ENCODE peak calls at places on chromosomes 3 and 15, in four cellular contexts. G is HCT116, T is HepG2, Y is K562. I is an unnamed sample.

GRCh38 chr3:83093222-83093572 is 1331.8 kb upstream of the GBE1 start:
- DNase-seq in T (no peak), Y (no peak), G (no peak), I (no peak)

GRCh38 chr15:45829336-45830153 is 194.7 kb downstream of the SQOR start:
- DNase-seq in G (no peak), Y (no peak), T (no peak), I (no peak)

GRCh38 chr3:120449701-120450216 is 1.0 kb downstream of the FSTL1 start:
- DNase-seq in G (no peak), Y (no peak), T (no peak), I (no peak)

GRCh38 chr3:66554178-66554577 is 53.4 kb upstream of the LRIG1 start:
- DNase-seq in T (no peak), Y (no peak), G (no peak), I (no peak)

GRCh38 chr15:78365931-78366330 is 25.8 kb downstream of the CRABP1 start:
- DNase-seq in G (no peak), T (no peak), Y (no peak), I (no peak)

GRCh38 chr3:32296251-32297204 is 58.0 kb downstream of the CMTM8 start:
- DNase-seq in Y (peak; percentile 85), T (peak; percentile 47), G (peak; percentile 52), I (peak; percentile 43)

GRCh38 chr3:159757341-159758060 is 231.1 kb upstream of the IL12A start:
- DNase-seq in G (no peak), Y (no peak), T (no peak), I (no peak)

GRCh38 chr15:32833323-32833944 is 115.6 kb downstream of the GREM1 start:
- DNase-seq in G (no peak), Y (no peak), T (no peak), I (no peak)

GRCh38 chr3:12508316-12508715 is 24.0 kb downstream of the TSEN2 start:
- DNase-seq in T (no peak), G (no peak), Y (no peak), I (no peak)

GRCh38 chr15:79028411-79028964 is 62.1 kb downstream of the RASGRF1 start:
- DNase-seq in Y (peak; percentile 73), T (peak; percentile 63), G (peak; percentile 52), I (peak; percentile 52)

GRCh38 chr3:94249491-94250079 is 186.7 kb downstream of the NSUN3 start:
- DNase-seq in T (peak; percentile 44), Y (peak; percentile 51), G (peak; percentile 35), I (peak; percentile 39)

GRCh38 chr3:5073374-5074085 is 48.6 kb upstream of the ARL8B start:
- DNase-seq in T (no peak), G (no peak), Y (no peak), I (no peak)

GRCh38 chr3:5071061-5071460 is 51.0 kb upstream of the ARL8B start:
- DNase-seq in T (no peak), G (no peak), Y (no peak), I (no peak)

GRCh38 chr3:5069627-5070026 is 52.5 kb upstream of the ARL8B start:
- DNase-seq in Y (no peak), T (no peak), G (no peak), I (no peak)

GRCh38 chr3:5068531-5068930 is 53.6 kb upstream of the ARL8B start:
- DNase-seq in G (no peak), Y (no peak), T (no peak), I (no peak)

GRCh38 chr3:5072100-5072816 is 49.8 kb upstream of the ARL8B start:
- DNase-seq in Y (no peak), T (no peak), G (no peak), I (no peak)
- TF ChIP-seq POLR2AphosphoS5 in Y (no peak), T (no peak), G (no peak), I (no peak)

GRCh38 chr3:128178782-128179473 is 25.6 kb downstream of the EEFSEC start:
- DNase-seq in G (no peak), T (peak; percentile 23), Y (no peak), I (no peak)
- TF ChIP-seq TCF7L2 in G (no peak), T (no peak), Y (no peak), I (no peak)

GRCh38 chr3:48215466-48215865 is 7.8 kb upstream of the CAMP start:
- DNase-seq in G (no peak), T (no peak), Y (no peak), I (no peak)
- TF ChIP-seq POLR2AphosphoS5 in G (no peak), T (no peak), Y (no peak), I (no peak)

GRCh38 chr15:101136381-101137268 is 115.2 kb downstream of the CHSY1 start:
- DNase-seq in T (no peak), G (no peak), Y (no peak), I (no peak)

GRCh38 chr15:101138913-101139880 is 112.7 kb downstream of the CHSY1 start:
- DNase-seq in Y (no peak), T (no peak), G (no peak), I (no peak)

GRCh38 chr15:101138086-101138660 is 113.7 kb downstream of the CHSY1 start:
- DNase-seq in G (no peak), Y (no peak), T (no peak), I (no peak)

GRCh38 chr15:101135532-101136166 is 116.2 kb downstream of the CHSY1 start:
- DNase-seq in T (no peak), Y (no peak), G (no peak), I (no peak)

GRCh38 chr15:101137312-101137940 is 114.4 kb downstream of the CHSY1 start:
- DNase-seq in G (no peak), T (no peak), Y (peak; percentile 41), I (no peak)
- TF ChIP-seq TCF7L2 in G (no peak), T (no peak), Y (no peak), I (no peak)

GRCh38 chr3:54324069-54324468 is 201.7 kb downstream of the CACNA2D3 start:
- DNase-seq in Y (no peak), T (no peak), G (no peak), I (no peak)

GRCh38 chr3:54326951-54327350 is 204.6 kb downstream of the CACNA2D3 start:
- DNase-seq in Y (no peak), G (no peak), T (no peak), I (no peak)

GRCh38 chr3:54321515-54321914 is 199.2 kb downstream of the CACNA2D3 start:
- DNase-seq in T (no peak), G (no peak), Y (no peak), I (no peak)

GRCh38 chr3:54320376-54320775 is 198.0 kb downstream of the CACNA2D3 start:
- DNase-seq in T (no peak), G (no peak), Y (no peak), I (no peak)

DNA sequence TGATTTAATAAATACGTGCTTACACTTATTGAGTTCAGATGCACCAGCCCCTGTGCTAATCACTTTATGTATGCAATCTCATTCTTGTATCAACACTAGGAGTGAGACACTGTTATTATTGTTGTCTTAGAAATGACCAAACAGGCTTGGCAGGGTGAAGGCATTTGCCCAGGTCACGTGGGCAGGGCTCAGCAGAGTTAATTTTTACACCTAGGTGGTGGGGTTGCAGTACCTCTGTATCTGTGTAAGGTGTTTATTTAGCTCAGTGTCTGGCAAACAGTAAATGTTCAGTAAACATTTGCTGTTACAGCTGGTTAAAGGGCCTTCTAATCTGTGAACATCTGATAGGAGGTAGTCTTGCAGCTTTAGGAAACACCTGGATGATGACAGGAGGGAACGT is 200.0 kb downstream of the CACNA2D3 start:
- DNase-seq in T (peak; percentile 10), G (no peak), Y (no peak), I (no peak)
- TF ChIP-seq POLR2AphosphoS5 in T (no peak), G (no peak), Y (no peak), I (no peak)

GRCh38 chr3:196604548-196604947 is 34.9 kb upstream of the NRROS start:
- DNase-seq in T (no peak), G (no peak), Y (no peak), I (no peak)
- TF ChIP-seq TCF7L2 in T (no peak), G (no peak), Y (no peak), I (no peak)

GRCh38 chr3:118713502-118714207 is 321.0 kb downstream of the IGSF11 start:
- DNase-seq in Y (no peak), T (peak; percentile 71), G (no peak), I (no peak)
- TF ChIP-seq POLR2AphosphoS5 in Y (no peak), T (no peak), G (no peak), I (no peak)

GRCh38 chr3:45628746-45629145 is 34.2 kb downstream of the LIMD1 start:
- DNase-seq in Y (no peak), T (no peak), G (no peak), I (no peak)

GRCh38 chr3:45630325-45630724 is 35.8 kb downstream of the LIMD1 start:
- DNase-seq in T (no peak), Y (no peak), G (no peak), I (no peak)

GRCh38 chr3:45632956-45633355 is 38.4 kb downstream of the LIMD1 start:
- DNase-seq in G (no peak), Y (no peak), T (no peak), I (no peak)

GRCh38 chr3:45635475-45636256 is 41.1 kb downstream of the LIMD1 start:
- DNase-seq in Y (no peak), G (no peak), T (peak; percentile 95), I (no peak)

DNA sequence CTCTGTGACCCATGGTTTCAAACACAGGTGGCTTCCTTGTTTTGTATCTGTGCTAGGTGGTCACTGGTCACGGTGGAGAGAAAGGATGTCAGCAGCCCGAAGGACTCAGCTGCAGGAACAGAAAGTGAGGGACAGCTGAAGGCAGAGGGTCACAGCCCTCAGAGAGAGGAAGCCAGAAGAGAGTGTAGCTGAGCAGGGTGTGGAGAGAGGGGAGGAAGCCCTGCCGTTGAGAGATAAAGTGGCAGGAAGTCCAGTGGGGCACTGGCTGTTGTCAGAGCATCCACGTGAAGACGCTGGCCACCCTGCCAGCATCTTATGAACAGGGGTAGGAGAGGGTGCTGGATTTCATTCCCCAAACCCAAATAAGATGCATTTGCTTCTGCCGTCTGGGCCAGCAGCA is 36.9 kb downstream of the LIMD1 start:
- DNase-seq in G (no peak), T (no peak), Y (no peak), I (no peak)
- TF ChIP-seq TCF7L2 in G (no peak), T (no peak), Y (no peak), I (no peak)

GRCh38 chr3:130656627-130657026 is 90.0 kb downstream of the PIK3R4 start:
- DNase-seq in Y (no peak), T (no peak), G (no peak), I (no peak)

GRCh38 chr3:130661116-130661515 is 85.5 kb downstream of the PIK3R4 start:
- DNase-seq in Y (no peak), G (no peak), T (no peak), I (no peak)

GRCh38 chr3:130658666-130659065 is 88.0 kb downstream of the PIK3R4 start:
- DNase-seq in Y (no peak), T (no peak), G (no peak), I (no peak)

DNA sequence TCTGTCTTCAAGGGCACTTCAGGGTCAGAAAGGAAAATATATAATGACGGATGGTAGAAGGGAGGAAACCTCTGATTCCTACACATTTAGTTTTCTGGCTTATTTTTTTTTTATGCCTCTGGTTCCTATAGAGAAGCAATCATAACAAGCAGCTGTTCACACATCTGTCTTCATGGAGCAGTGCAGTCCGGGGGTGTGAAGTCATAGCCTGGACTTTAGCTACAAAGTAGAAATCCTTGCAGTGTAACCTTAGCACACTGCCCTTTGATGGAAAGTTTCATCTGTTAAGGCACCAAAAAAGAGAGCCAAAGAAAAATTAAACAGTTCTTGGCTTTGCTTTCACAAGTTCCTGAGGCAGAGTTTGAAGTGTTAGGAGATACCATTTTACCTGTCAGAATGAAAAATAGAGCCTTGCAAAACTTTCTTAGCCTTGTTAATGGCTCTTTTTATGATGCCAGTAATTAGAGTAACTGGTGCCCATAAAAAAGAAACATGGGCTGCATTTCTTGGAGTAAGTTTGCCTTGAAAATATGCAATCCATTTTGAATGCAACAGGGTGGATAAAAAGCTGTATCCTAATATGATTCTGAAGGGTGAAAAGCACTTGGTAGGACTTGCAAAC is 84.1 kb downstream of the PIK3R4 start:
- DNase-seq in T (no peak), Y (no peak), G (no peak), I (no peak)
- TF ChIP-seq POLR2AphosphoS5 in T (no peak), Y (no peak), G (no peak), I (no peak)

GRCh38 chr15:73244333-73244732 is 124.4 kb downstream of the HCN4 start:
- DNase-seq in T (peak; percentile 31), G (peak; percentile 22), Y (peak; percentile 28), I (no peak)
- TF ChIP-seq TCF7L2 in T (no peak), G (no peak), Y (no peak), I (no peak)

I was measured in Panc1.